ENCODE peak calls at places on chromosomes 16 and 17, in eight cellular contexts. X is mammary epithelial cell, I is AG09309, C is lung, J is heart left ventricle, P is body of pancreas, W is thoracic aorta, K is neural progenitor cell. Q is an unnamed sample.

GRCh38 chr16:67773569-67774456 is 32.5 kb downstream of the RANBP10 start:
- DNase-seq in X (no peak), I (no peak), C (no peak), J (no peak), P (no peak), W (no peak), K (no peak), Q (no peak)

GRCh38 chr17:31649302-31649701 is 209.7 kb downstream of the COPRS start:
- DNase-seq in X (no peak), I (no peak), C (no peak), J (no peak), P (no peak), W (no peak), K (no peak), Q (no peak)

GRCh38 chr17:13597723-13598347 is 3.9 kb downstream of the HS3ST3A1 start:
- DNase-seq in X (peak; percentile 31), I (no peak), C (no peak), J (no peak), P (peak; percentile 28), W (no peak), K (peak; percentile 65), Q (peak; percentile 42)

GRCh38 chr17:75900691-75901533 is 3.8 kb downstream of the MRPL38 start:
- DNase-seq in X (no peak), I (no peak), C (no peak), J (no peak), P (no peak), W (no peak), K (peak; percentile 1), Q (no peak)

GRCh38 chr16:69434066-69434465 is 9.6 kb downstream of the CYB5B start:
- DNase-seq in X (no peak), I (no peak), C (no peak), J (no peak), P (no peak), W (no peak), K (no peak), Q (no peak)

GRCh38 chr16:69243479-69243878 is 56.5 kb downstream of the SNTB2 start:
- DNase-seq in X (no peak), I (no peak), C (no peak), J (no peak), P (no peak), W (no peak), K (no peak), Q (peak; percentile 60)

GRCh38 chr17:31283841-31284240 is 13.2 kb downstream of the OMG start:
- DNase-seq in X (no peak), I (no peak), C (no peak), J (no peak), P (no peak), W (no peak), K (no peak), Q (no peak)

GRCh38 chr17:82881900-82882714 is 42.3 kb upstream of the ZNF750 start:
- DNase-seq in X (no peak), I (no peak), C (peak; percentile 61), J (peak; percentile 55), P (peak; percentile 50), W (no peak), K (no peak), Q (no peak)

GRCh38 chr16:30953511-30954124 is 3.9 kb upstream of the SETD1A start:
- DNase-seq in X (peak; percentile 24), I (no peak), C (peak; percentile 53), J (no peak), P (peak; percentile 62), W (no peak), K (peak; percentile 97), Q (no peak)

GRCh38 chr16:31143036-31143888 is 6.6 kb downstream of the PRSS36 start:
- DNase-seq in X (no peak), I (no peak), C (no peak), J (peak; percentile 21), P (peak; percentile 45), W (no peak), K (no peak), Q (no peak)

GRCh38 chr16:78663690-78664089 is 564.2 kb downstream of the WWOX start:
- DNase-seq in X (no peak), I (no peak), C (no peak), J (no peak), P (no peak), W (no peak), K (no peak), Q (no peak)

GRCh38 chr16:2023098-2023925 is 3.4 kb upstream of the NHERF2 start:
- DNase-seq in X (peak; percentile 74), I (no peak), C (peak; percentile 95), J (peak; percentile 94), P (peak; percentile 96), W (peak; percentile 69), K (peak; percentile 93), Q (peak; percentile 65)

GRCh38 chr16:89822188-89823086 is 5.8 kb upstream of the SPIRE2 start:
- DNase-seq in X (no peak), I (no peak), C (no peak), J (no peak), P (no peak), W (no peak), K (peak; percentile 44), Q (no peak)

GRCh38 chr17:60641810-60642220 is 35.8 kb upstream of the BCAS3 start:
- DNase-seq in X (peak; percentile 59), I (peak; percentile 27), C (peak; percentile 68), J (peak; percentile 78), P (peak; percentile 62), W (no peak), K (peak; percentile 78), Q (peak; percentile 29)

GRCh38 chr17:60641126-60641525 is 36.5 kb upstream of the BCAS3 start:
- DNase-seq in X (peak; percentile 37), I (no peak), C (no peak), J (no peak), P (no peak), W (no peak), K (no peak), Q (no peak)

GRCh38 chr17:60639019-60639330 is 38.7 kb upstream of the BCAS3 start:
- DNase-seq in X (no peak), I (no peak), C (no peak), J (no peak), P (no peak), W (no peak), K (no peak), Q (no peak)

GRCh38 chr17:60637683-60638082 is 37.7 kb downstream of the PPM1D start:
- DNase-seq in X (no peak), I (no peak), C (no peak), J (no peak), P (no peak), W (no peak), K (no peak), Q (no peak)

GRCh38 chr17:60640503-60640902 is 37.1 kb upstream of the BCAS3 start:
- DNase-seq in X (no peak), I (no peak), C (no peak), J (no peak), P (no peak), W (no peak), K (peak; percentile 20), Q (no peak)
- TF ChIP-seq CTCF in X (peak; percentile 39), I (peak; percentile 57), C (no peak), J (no peak), P (no peak), W (peak; percentile 13), K (peak; percentile 53), Q (peak; percentile 45)

GRCh38 chr17:7842950-7843535 is 9.0 kb downstream of the KDM6B start:
- DNase-seq in X (no peak), I (no peak), C (peak; percentile 87), J (peak; percentile 86), P (peak; percentile 68), W (no peak), K (peak; percentile 54), Q (no peak)
- TF ChIP-seq CTCF in X (no peak), I (no peak), C (no peak), J (no peak), P (no peak), W (no peak), K (no peak), Q (no peak)

GRCh38 chr16:27754788-27755690 is 205.1 kb downstream of the KATNIP start:
- DNase-seq in X (no peak), I (no peak), C (no peak), J (no peak), P (no peak), W (no peak), K (no peak), Q (no peak)
- TF ChIP-seq CTCF in X (no peak), I (no peak), C (no peak), J (no peak), P (no peak), W (no peak), K (no peak), Q (no peak)

GRCh38 chr17:49444384-49444783 is 29.7 kb upstream of the PHB1 start:
- DNase-seq in X (no peak), I (no peak), C (no peak), J (no peak), P (no peak), W (no peak), K (no peak), Q (no peak)

GRCh38 chr17:49450735-49451134 is 36.1 kb upstream of the PHB1 start:
- DNase-seq in X (peak; percentile 53), I (no peak), C (no peak), J (no peak), P (no peak), W (no peak), K (no peak), Q (no peak)

GRCh38 chr17:49445561-49445960 is 30.9 kb upstream of the PHB1 start:
- DNase-seq in X (no peak), I (no peak), C (no peak), J (no peak), P (no peak), W (no peak), K (no peak), Q (no peak)

GRCh38 chr17:49450181-49450580 is 35.5 kb upstream of the PHB1 start:
- DNase-seq in X (no peak), I (no peak), C (no peak), J (no peak), P (no peak), W (no peak), K (no peak), Q (no peak)

DNA sequence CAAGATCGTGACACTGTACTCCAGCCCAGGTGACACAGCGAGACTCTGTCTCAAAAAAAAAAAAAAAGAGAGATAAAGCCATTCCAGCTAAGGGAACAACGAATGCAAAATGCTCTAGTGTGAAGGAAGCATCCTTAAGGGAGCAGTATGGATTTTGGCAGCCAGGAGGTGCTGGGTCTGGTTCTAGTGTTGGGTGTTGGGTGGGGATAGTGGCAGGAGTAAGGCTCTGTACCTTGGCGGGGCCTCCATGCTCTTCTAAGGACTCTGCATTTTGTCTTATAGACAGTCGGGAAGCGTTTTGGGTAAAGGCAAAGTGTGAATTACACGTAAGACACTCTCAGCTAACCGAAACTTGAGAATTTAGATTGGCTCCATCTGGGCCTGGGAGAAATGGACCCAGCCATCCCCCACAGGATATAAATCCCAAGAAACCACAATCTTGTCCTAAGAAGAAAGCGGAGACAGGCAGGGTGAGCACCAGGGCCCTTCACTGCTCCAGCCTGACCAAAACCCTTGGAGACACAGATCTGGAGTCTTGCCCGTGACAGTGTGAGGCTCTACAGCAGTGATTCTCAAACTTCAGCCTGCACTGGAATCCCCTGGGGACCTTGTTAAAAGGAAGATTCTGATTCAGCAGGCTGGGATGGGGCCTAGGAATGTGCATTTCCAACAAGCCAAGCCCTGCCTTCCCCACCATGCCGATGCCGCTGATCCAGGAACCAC is 33.1 kb upstream of the PHB1 start:
- DNase-seq in X (no peak), I (no peak), C (no peak), J (peak; percentile 61), P (no peak), W (no peak), K (no peak), Q (no peak)
- TF ChIP-seq CTCF in X (no peak), I (no peak), C (no peak), J (no peak), P (no peak), W (no peak), K (no peak), Q (no peak)

Q was measured in AG09319.